ENCODE peak calls at places on chromosomes 6 and 20, in five cellular contexts. Y is neural crest cell; G is CD8-positive, alpha-beta T cell; H is AG09309; W is cardiac muscle cell. J is an unnamed sample.

GRCh38 chr20:3677733-3678132 is 4.1 kb downstream of the ADAM33 start:
- DNase-seq in Y (no peak), W (peak), G (no peak), H (no peak), J (no peak)

GRCh38 chr6:12092762-12093161 is 80.7 kb downstream of the HIVEP1 start:
- DNase-seq in W (no peak), G (no peak), H (no peak), Y (no peak), J (no peak)

GRCh38 chr6:3696525-3696924 is 55.0 kb downstream of the PXDC1 start:
- DNase-seq in G (no peak), H (no peak), Y (no peak), W (peak), J (no peak)

GRCh38 chr20:55415567-55416142 is 589.7 kb downstream of the CBLN4 start:
- DNase-seq in G (no peak), W (peak), H (no peak), Y (no peak), J (no peak)

GRCh38 chr6:146901940-146902816 is 302.0 kb upstream of the STXBP5 start:
- DNase-seq in W (peak), H (no peak), G (no peak), Y (no peak), J (no peak)

GRCh38 chr6:68728580-68728979 is 93.5 kb downstream of the ADGRB3 start:
- DNase-seq in Y (no peak), W (peak), G (no peak), H (no peak), J (no peak)

GRCh38 chr6:142374965-142375733 is 73.3 kb downstream of the ADGRG6 start:
- DNase-seq in H (peak), G (no peak), W (peak), Y (no peak), J (no peak)

GRCh38 chr20:41509801-41510200 is 108.4 kb downstream of the CHD6 start:
- DNase-seq in Y (no peak), W (peak), G (no peak), H (no peak), J (no peak)

GRCh38 chr20:51528263-51529026 is 14.1 kb downstream of the NFATC2 start:
- DNase-seq in W (no peak), G (no peak), H (no peak), Y (no peak), J (no peak)

GRCh38 chr6:107121266-107121665 is 6.0 kb upstream of the BEND3 start:
- DNase-seq in W (no peak), G (no peak), Y (no peak), H (no peak), J (no peak)

DNA sequence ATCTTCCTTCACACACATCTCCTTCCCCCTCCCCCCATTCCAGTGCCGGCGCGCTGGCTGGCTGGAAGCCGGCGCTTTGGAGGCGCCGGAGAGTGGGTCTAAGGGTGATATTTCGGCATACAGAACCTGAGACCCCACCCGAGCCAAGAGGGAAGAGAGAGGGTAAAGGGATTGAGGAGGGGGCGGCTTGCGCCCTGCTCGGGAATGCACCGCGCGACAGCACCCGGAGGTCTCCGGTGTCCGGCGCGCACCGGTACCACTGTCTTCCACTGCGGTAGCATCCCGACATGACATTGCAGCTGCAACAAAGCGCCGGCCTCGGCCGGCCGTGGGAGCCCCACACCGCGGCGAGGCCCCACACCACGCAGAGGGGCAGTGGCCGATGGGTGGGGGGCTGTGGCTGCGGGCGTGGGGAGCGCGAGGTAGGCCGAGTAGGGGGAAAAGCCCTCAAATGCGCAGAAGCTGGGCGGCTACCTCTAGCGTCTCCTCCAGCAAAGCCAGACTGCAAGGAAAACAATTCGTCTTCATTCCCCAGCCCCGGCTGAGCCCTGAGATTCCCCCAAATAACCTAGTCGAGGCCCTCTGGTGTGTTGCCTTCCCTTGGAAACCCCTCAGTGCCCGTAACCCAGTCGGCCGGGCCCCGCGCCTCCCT is 905 bp downstream of the TNFRSF21 start:
- DNase-seq in W (peak), G (no peak), H (no peak), Y (peak), J (no peak)
- TF ChIP-seq CTCF in W (no peak), G (no peak), H (no peak), Y (no peak), J (no peak)

DNA sequence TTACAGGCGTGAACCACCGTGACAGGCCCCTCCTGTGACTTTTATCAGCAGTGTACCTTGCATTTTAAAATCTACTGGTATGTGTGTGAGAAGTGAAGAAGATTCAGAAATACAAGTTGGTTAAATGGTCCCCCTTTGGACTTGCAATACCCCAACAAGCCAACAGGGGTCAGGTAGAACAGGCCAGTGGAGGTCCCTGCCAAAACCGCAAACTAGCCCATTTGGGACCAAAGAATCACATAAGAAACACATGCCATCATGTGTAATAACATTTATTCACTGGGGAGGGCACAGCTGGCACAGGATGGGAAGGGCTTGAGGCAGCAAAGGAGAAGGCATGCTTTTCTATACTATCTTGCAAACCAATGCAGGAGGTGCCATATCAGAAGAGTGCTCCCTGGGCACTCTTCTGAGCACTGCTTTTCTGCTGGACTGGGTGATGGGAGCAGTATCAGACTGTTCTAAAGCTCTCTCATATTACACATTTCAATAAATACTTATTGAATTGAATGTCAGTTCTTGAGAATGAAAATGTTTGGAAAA is 116.1 kb upstream of the TRAF3IP2 start:
- DNase-seq in H (no peak), G (peak), W (peak), Y (no peak), J (peak)
- TF ChIP-seq CTCF in H (peak), G (peak), W (peak), Y (peak), J (peak)

GRCh38 chr6:102619585-102619984 is 1226.1 kb downstream of the GRIK2 start:
- DNase-seq in W (peak), G (no peak), Y (no peak), H (no peak), J (no peak)
- TF ChIP-seq CTCF in W (peak), G (no peak), Y (peak), H (no peak), J (peak)

DNA sequence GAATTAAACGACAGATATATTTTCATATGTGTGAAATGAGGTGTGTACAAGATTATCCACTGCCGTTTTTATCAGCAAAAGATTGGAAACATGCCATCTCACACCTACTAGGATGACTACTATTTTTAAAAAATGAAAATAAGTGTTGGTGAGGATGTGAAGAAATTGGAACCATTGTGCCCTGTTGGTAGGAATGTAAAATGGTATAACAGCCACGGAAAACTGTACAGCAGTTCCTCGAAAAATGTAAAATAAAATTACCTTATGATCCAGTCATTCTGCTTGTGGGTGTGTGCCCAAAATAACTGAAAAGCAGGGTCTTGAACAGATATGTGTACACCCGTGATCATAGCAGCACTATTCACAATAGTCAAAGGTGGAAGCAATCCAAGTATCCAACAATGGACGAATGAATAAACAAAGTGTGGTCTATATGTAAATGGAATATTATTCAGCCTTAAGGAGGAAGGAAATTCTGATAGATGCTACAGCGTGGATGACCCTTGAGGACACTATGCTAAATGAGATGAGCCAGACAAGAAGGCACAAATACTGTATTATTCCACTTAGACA is 27.0 kb upstream of the CCN5 start:
- DNase-seq in G (no peak), W (no peak), H (no peak), Y (no peak), J (no peak)
- TF ChIP-seq CTCF in G (no peak), W (peak), H (no peak), Y (no peak), J (no peak)

GRCh38 chr6:42569102-42570028 is 5.5 kb downstream of the UBR2 start:
- DNase-seq in Y (no peak), H (no peak), W (peak), G (no peak), J (no peak)
- TF ChIP-seq CTCF in Y (no peak), H (no peak), W (peak), G (no peak), J (no peak)

DNA sequence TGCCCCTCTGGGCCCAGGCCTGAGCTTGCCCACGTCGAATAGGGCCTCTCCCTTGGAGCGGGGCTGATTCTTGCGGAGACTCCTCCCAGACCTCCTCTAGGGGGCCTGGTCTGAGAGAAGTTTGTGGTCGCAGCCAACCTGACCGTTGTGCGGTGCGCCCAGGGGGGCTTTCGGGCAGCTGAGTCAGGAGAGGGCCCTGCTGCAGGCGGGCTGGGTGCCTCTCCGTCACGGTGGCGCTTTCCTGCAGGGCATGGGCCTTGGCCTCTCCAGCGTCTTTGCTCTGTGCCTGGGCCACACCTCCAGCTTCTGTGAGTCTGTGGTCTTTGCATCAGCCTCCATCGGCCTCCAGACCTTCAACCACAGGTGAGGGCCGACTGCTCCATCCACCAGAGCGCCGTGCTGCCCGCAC is 12.9 kb downstream of the SLC17A9 start:
- DNase-seq in W (no peak), Y (no peak), H (no peak), G (no peak), J (no peak)
- TF ChIP-seq CTCF in W (no peak), Y (no peak), H (no peak), G (no peak), J (no peak)